ENCODE peak calls at places on chromosomes 3 and 15, in six cellular contexts. J is GM12878, R is K562, M is upper lobe of left lung, S is HepG2, Z is A549. P is an unnamed sample.

GRCh38 chr3:177673105-177673804 is 476.0 kb upstream of the TBL1XR1 start:
- ATAC-seq in J (no peak), R (peak), M (peak), S (no peak), Z (no peak), P (peak)

GRCh38 chr3:141401584-141402475 is 33.5 kb downstream of the ZBTB38 start:
- ATAC-seq in J (peak), R (no peak), M (peak), S (peak), Z (peak), P (peak)

GRCh38 chr3:48219543-48219942 is 3.8 kb upstream of the CAMP start:
- ATAC-seq in J (no peak), R (no peak), M (no peak), S (no peak), Z (no peak), P (no peak)

GRCh38 chr15:49423021-49423420 is at the start of gene FGF7:
- ATAC-seq in J (no peak), R (peak), M (peak), S (no peak), Z (no peak), P (peak)

GRCh38 chr3:167941234-167941995 is 154.3 kb downstream of the GOLIM4 start:
- ATAC-seq in J (no peak), R (peak), M (peak), S (no peak), Z (no peak), P (peak)

GRCh38 chr3:4006288-4006687 is 207.1 kb downstream of the LRRN1 start:
- ATAC-seq in J (no peak), R (no peak), M (no peak), S (no peak), Z (no peak), P (no peak)

GRCh38 chr15:99592135-99592845 is 26.5 kb downstream of the MEF2A start:
- ATAC-seq in J (no peak), R (no peak), M (no peak), S (no peak), Z (no peak), P (no peak)

GRCh38 chr15:76973362-76973743 is 21.6 kb upstream of the PSTPIP1 start:
- ATAC-seq in J (peak), R (peak), M (peak), S (peak), Z (peak), P (no peak)

GRCh38 chr15:89117790-89118189 is 29.5 kb downstream of the ABHD2 start:
- ATAC-seq in J (no peak), R (no peak), M (no peak), S (no peak), Z (no peak), P (no peak)

GRCh38 chr3:14864131-14864530 is 45.4 kb downstream of the FGD5 start:
- ATAC-seq in J (no peak), R (no peak), M (no peak), S (no peak), Z (no peak), P (no peak)

GRCh38 chr3:16848007-16848406 is 36.7 kb upstream of the PLCL2 start:
- ATAC-seq in J (peak), R (no peak), M (no peak), S (no peak), Z (no peak), P (no peak)

GRCh38 chr15:63998489-63998888 is 47.8 kb downstream of the DAPK2 start:
- ATAC-seq in J (peak), R (no peak), M (no peak), S (peak), Z (peak), P (no peak)

GRCh38 chr15:89196994-89197393 is 24.4 kb downstream of the RLBP1 start:
- ATAC-seq in J (no peak), R (no peak), M (no peak), S (no peak), Z (no peak), P (no peak)

GRCh38 chr3:23762214-23763039 is 43.3 kb upstream of the UBE2E1 start:
- ATAC-seq in J (peak), R (no peak), M (peak), S (no peak), Z (no peak), P (no peak)

GRCh38 chr3:60742606-60743145 is 508.6 kb downstream of the FHIT start:
- ATAC-seq in J (no peak), R (peak), M (no peak), S (peak), Z (peak), P (no peak)

GRCh38 chr3:112770026-112770626 is 76.5 kb downstream of the CD200R1L start:
- ATAC-seq in J (no peak), R (peak), M (peak), S (no peak), Z (no peak), P (no peak)

GRCh38 chr15:40045572-40046217 is 6.7 kb upstream of the SRP14 start:
- ATAC-seq in J (peak), R (peak), M (no peak), S (peak), Z (peak), P (peak)

GRCh38 chr3:129025108-129025507 is 24.0 kb downstream of the EFCC1 start:
- ATAC-seq in J (no peak), R (no peak), M (no peak), S (no peak), Z (no peak), P (no peak)

GRCh38 chr3:56693750-56694149 is 10.7 kb upstream of the TASOR start:
- ATAC-seq in J (no peak), R (no peak), M (peak), S (no peak), Z (no peak), P (peak)

GRCh38 chr3:4684117-4684516 is 191.0 kb downstream of the ITPR1 start:
- ATAC-seq in J (no peak), R (no peak), M (no peak), S (no peak), Z (no peak), P (no peak)

GRCh38 chr15:80835338-80835737 is 56.2 kb downstream of the CEMIP start:
- ATAC-seq in J (no peak), R (no peak), M (no peak), S (peak), Z (peak), P (no peak)

GRCh38 chr3:32336123-32336518 is 55.5 kb upstream of the CMTM7 start:
- ATAC-seq in J (no peak), R (no peak), M (no peak), S (no peak), Z (no peak), P (no peak)

GRCh38 chr3:152301745-152302181 is 33.0 kb downstream of the MBNL1 start:
- ATAC-seq in J (peak), R (no peak), M (no peak), S (no peak), Z (no peak), P (peak)

GRCh38 chr3:152298393-152299242 is 29.9 kb downstream of the MBNL1 start:
- ATAC-seq in J (peak), R (peak), M (peak), S (peak), Z (peak), P (peak)

GRCh38 chr3:152296990-152297389 is 28.3 kb downstream of the MBNL1 start:
- ATAC-seq in J (no peak), R (no peak), M (no peak), S (no peak), Z (no peak), P (no peak)

GRCh38 chr3:152300029-152300764 is 31.5 kb downstream of the MBNL1 start:
- ATAC-seq in J (no peak), R (no peak), M (no peak), S (no peak), Z (no peak), P (no peak)

GRCh38 chr3:152299243-152299976 is 30.7 kb downstream of the MBNL1 start:
- ATAC-seq in J (peak), R (no peak), M (no peak), S (peak), Z (peak), P (peak)
- H3K4me3 ChIP-seq in J (peak), R (no peak), M (no peak), S (peak), Z (peak), P (peak)

GRCh38 chr15:70341566-70341965 is 243.8 kb upstream of the TLE3 start:
- ATAC-seq in J (no peak), R (no peak), M (no peak), S (no peak), Z (no peak), P (no peak)
- TF ChIP-seq EP300 in J (no peak), R (no peak), M (no peak), S (no peak), Z (no peak), P (no peak)

GRCh38 chr3:69013256-69014021 is at the start of gene EOGT:
- ATAC-seq in J (peak), R (peak), M (peak), S (peak), Z (peak), P (peak)
- TF ChIP-seq POLR2A in J (peak), R (peak), M (no peak), S (peak), Z (peak), P (peak)

DNA sequence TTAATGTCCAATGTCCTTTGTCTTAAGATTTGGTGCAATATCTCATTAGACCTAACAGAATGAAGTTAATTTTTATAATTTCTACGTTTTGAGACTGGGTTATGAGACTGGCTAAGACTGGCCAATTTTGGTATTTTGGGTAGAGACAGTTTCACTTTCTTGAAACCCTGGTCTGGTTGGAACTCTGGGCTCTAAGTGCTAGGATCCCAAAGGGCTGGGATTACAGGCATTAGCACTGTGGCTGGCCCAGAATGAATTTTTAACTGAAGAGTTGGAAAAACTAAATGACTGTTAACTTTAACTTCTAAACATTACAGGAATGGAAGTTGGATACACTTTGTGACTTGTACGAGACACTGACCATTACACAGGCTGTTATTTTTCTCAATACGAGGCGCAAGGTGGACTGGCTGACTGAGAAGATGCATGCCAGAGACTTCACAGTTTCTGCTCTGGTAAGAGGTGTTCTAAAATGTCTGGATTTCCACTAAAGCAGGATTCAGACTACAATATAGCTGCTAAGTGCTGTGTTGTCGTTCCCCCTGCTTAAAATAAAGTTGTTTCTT is 3.5 kb downstream of the EIF4A2 start:
- ATAC-seq in J (no peak), R (no peak), M (no peak), S (no peak), Z (no peak), P (no peak)
- H3K4me3 ChIP-seq in J (peak), R (peak), M (no peak), S (peak), Z (peak), P (no peak)

DNA sequence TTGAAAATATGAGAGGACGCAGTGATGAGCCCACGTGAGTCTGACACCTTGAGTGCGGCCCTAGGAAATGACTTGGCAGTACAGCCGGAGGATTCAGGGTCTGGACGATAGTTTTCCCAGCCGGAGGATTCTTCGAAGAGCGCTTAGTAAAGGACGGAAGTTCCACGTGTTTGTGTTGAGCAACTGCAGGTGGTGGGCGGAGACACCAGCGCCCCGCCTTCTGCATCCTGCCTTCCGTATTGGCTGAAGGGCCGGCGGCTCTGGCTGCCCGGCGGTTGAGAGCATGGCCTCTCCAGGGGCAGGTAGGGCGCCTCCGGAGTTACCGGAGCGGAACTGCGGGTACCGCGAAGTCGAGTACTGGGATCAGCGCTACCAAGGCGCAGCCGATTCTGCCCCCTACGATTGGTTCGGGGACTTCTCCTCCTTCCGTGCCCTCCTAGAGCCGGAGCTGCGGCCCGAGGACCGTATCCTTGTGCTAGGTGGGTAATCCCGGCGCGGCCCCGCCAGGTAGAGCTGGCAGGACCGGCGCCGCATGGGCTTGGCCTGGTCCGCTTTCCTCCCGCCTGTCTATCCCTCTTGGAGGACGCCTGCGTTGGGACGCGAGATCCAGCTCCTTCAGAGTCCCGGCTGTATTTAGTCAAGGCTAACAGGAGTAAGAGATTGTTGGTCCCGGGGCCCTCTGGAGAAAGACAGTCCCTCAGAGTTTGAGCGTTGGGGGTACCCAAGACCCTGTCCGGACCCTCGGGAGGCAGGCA is at the start of gene EEF1AKMT4:
- ATAC-seq in J (peak), R (peak), M (peak), S (peak), Z (peak), P (peak)
- TF ChIP-seq EP300 in J (no peak), R (peak), M (no peak), S (no peak), Z (no peak), P (no peak)

P was measured in gastroesophageal sphincter.